ENCODE peak calls at places on chromosomes 16 and 17, in seven cellular contexts. C is H1, Y is prostate gland, Q is spleen, N is suprapubic skin, S is K562, H is stomach. G is an unnamed sample.
A peak's percentile ranks its signal among the peaks of the same experiment; 100 is the strongest.

GRCh38 chr16:19701091-19701490 is 16.9 kb downstream of the KNOP1 start:
- DNase-seq in S (no peak), Q (no peak), Y (no peak), C (no peak), N (no peak), H (no peak), G (no peak)

GRCh38 chr17:76726231-76726765 is at the start of gene JMJD6:
- DNase-seq in C (peak; percentile 87), S (peak; percentile 89), Y (peak; percentile 97), N (peak; percentile 98), Q (peak; percentile 98), H (peak; percentile 97), G (peak; percentile 99)

GRCh38 chr17:42017866-42018200 is 594 bp upstream of the DNAJC7 start:
- DNase-seq in Q (peak; percentile 72), H (no peak), C (no peak), N (no peak), S (no peak), Y (no peak), G (no peak)

GRCh38 chr17:75679706-75680201 is 12.6 kb downstream of the SAP30BP start:
- DNase-seq in Q (peak; percentile 75), C (no peak), S (no peak), H (peak; percentile 72), N (no peak), Y (peak; percentile 89), G (no peak)

GRCh38 chr16:69105501-69106361 is at the start of gene HAS3:
- DNase-seq in N (no peak), C (peak; percentile 64), H (peak; percentile 65), Y (peak; percentile 52), S (peak; percentile 83), Q (peak; percentile 78), G (no peak)

GRCh38 chr16:61836804-61837398 is 199.3 kb downstream of the CDH8 start:
- DNase-seq in Q (no peak), N (no peak), Y (no peak), C (no peak), S (no peak), H (no peak), G (no peak)

GRCh38 chr17:77451894-77452852 is 311.4 kb downstream of the SEC14L1 start:
- DNase-seq in C (no peak), Y (peak; percentile 78), N (peak; percentile 91), H (peak; percentile 69), Q (peak; percentile 85), S (no peak), G (no peak)

GRCh38 chr17:19331134-19331533 is 31.4 kb downstream of the B9D1 start:
- DNase-seq in Y (no peak), Q (no peak), S (no peak), C (no peak), H (peak; percentile 22), N (no peak), G (no peak)

GRCh38 chr16:53713403-53714013 is 9.6 kb downstream of the FTO start:
- DNase-seq in S (no peak), C (no peak), Y (no peak), Q (no peak), N (no peak), H (no peak), G (no peak)

GRCh38 chr17:65628637-65629036 is 67.2 kb upstream of the AXIN2 start:
- DNase-seq in H (no peak), N (no peak), S (no peak), Q (no peak), C (no peak), Y (no peak), G (no peak)

GRCh38 chr16:57993897-57994296 is 6.6 kb downstream of the ZNF319 start:
- DNase-seq in Y (no peak), C (no peak), S (no peak), Q (peak; percentile 79), N (no peak), H (no peak), G (no peak)

GRCh38 chr17:63950940-63951907 is 19.1 kb upstream of the CD79B start:
- DNase-seq in H (peak; percentile 71), Q (peak; percentile 87), C (no peak), N (no peak), Y (peak; percentile 44), S (peak; percentile 34), G (no peak)

GRCh38 chr17:48543854-48544355 is 1.0 kb downstream of the HOXB2 start:
- DNase-seq in S (no peak), Y (no peak), C (no peak), N (no peak), H (no peak), Q (no peak), G (no peak)
- TF ChIP-seq POLR2AphosphoS5 in S (no peak), Y (no peak), C (no peak), N (no peak), H (no peak), Q (no peak), G (no peak)

GRCh38 chr17:34242976-34243731 is 11.9 kb upstream of the CCL2 start:
- DNase-seq in H (no peak), Y (no peak), S (no peak), N (no peak), Q (no peak), C (no peak), G (no peak)

GRCh38 chr17:34242553-34242952 is 12.5 kb upstream of the CCL2 start:
- DNase-seq in N (no peak), Y (no peak), H (no peak), C (no peak), S (no peak), Q (no peak), G (no peak)

GRCh38 chr17:34237458-34237857 is 17.6 kb upstream of the CCL2 start:
- DNase-seq in C (no peak), N (no peak), Y (no peak), S (no peak), Q (no peak), H (no peak), G (no peak)

GRCh38 chr17:34243732-34244299 is 11.3 kb upstream of the CCL2 start:
- DNase-seq in H (no peak), S (no peak), Y (no peak), N (no peak), C (no peak), Q (no peak), G (no peak)

GRCh38 chr17:34241062-34241461 is 14.0 kb upstream of the CCL2 start:
- DNase-seq in Y (no peak), H (peak; percentile 29), C (no peak), Q (peak; percentile 77), N (no peak), S (no peak), G (no peak)
- TF ChIP-seq POLR2AphosphoS5 in Y (no peak), H (no peak), C (no peak), Q (peak; percentile 80), N (no peak), S (no peak), G (no peak)

DNA sequence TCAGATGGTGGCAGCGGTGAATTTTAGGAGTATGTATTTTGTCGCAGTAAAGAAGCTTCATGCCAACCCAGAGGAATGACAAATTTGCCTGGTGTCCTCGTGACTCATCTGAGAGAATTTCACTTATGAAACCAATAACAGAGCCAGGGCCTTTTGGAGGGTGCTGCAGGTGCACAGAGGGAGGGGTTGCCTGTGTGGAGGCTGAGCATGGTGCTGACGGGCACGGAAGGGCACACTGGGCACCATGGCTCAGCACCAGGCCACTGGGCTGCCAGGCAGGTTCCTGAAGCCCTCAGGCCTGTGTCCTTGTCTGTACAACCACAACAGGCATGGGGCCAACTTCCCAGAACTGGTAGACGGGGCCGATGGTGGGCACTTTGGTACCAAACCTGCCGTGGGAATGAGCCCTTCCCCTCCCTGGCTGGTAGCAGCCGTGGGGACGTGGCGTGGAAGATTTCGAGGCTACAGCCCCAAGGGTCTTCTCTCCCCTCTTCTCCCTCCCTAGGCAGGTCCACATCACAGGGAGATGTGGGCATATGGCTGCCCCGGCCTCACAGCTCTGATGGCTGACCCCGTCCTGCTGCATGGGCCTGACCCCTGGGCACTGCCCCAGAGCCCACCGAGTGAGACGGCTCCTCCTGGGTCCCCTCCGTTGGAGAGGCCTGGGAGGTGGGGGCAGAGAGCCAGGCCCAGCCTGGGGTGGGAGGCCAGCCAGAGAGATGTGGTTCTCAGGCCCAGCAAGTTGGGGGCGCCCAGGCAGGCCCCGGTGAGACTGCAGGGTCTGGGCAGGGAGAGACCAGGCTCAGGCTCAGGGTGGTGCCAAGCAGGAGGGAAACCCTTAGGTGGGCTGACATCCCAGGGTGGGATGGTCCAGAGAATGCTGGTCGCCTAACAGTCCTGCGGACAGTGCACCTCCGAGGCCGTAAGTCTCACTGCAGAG is 30.2 kb upstream of the ZNF469 start:
- DNase-seq in C (no peak), H (no peak), Q (peak; percentile 64), N (no peak), S (no peak), Y (no peak), G (no peak)
- TF ChIP-seq POLR2AphosphoS5 in C (no peak), H (no peak), Q (no peak), N (no peak), S (no peak), Y (no peak), G (no peak)

GRCh38 chr16:8080817-8081216 is 509.5 kb downstream of the TMEM114 start:
- DNase-seq in Y (no peak), H (no peak), Q (no peak), C (no peak), S (no peak), N (no peak), G (no peak)
- TF ChIP-seq POLR2AphosphoS5 in Y (no peak), H (no peak), Q (no peak), C (no peak), S (no peak), N (no peak), G (no peak)

DNA sequence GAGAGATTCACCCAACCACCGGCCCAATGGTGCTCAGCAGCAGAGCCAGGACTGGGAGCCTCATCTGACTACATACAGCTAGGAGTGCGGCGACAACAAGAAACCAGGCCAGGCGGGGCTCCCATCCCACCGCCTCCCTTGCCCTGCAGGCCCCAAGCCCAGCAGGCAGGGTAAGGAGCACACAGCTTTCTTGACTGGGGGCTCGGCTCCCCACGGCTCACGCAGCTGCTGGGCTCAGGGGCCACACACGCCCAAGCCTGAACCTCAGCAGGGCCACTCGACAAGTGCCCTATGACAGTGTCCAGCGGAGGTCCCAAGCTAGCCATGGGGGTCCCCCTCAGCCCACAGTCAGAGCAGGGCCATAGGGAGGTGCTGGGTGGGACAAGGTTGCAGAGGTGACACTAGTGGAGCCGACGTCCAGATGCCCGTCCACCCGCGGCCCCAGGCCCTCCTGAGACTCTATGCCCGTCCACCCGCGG is 13.7 kb downstream of the PIEZO1 start:
- DNase-seq in H (no peak), Y (no peak), S (no peak), C (no peak), Q (no peak), N (no peak), G (no peak)
- TF ChIP-seq POLR2AphosphoS5 in H (no peak), Y (no peak), S (no peak), C (no peak), Q (no peak), N (no peak), G (no peak)

DNA sequence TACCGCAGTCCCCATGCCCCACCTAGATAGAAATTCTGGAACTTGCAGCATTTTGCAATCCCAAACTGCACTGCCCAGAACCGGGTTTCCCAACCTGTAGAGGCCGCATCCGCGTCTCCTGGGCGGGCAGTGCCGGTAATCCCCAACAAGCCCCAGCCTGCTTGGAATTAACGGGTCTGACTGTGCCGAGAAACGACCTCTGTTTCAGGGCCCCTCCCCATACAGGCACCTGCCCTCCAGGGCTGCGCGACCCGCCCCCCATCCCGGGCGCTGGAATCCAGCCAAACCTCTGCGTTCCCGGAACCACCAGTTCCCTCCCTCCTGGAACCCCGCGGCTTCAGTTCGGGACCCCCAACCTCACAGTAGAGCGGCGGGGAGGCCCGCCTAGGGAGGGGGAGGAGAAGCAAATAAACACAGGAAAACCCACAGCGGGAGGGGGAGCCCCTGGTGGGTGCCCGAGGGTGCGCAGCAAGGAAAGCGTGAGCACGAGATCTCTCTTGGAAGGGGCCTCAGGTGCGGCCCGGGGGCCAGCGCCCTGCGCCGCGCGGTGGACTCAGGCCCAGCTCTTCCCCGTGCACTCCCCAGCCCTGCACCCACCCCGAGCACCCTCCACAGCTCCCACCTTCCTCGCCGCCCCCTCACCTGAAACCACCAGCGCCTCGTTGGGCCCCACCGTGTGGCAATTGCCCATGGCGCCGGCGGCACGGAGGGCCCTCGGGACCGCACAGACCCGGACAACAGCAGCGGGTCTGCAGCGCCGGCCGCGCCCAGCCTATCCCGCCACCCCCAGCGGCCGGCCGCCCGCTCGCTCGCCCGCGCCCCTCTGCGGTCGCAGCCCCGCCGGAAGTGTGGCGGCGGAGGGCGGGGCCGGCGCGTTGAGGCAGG is at the start of gene FLOT2:
- DNase-seq in S (peak; percentile 88), N (peak; percentile 91), Y (peak; percentile 91), H (peak; percentile 54), Q (peak; percentile 93), C (peak; percentile 38), G (peak; percentile 93)
- TF ChIP-seq POLR2AphosphoS5 in S (no peak), N (peak; percentile 49), Y (peak; percentile 84), H (no peak), Q (peak; percentile 63), C (no peak), G (peak; percentile 44)